ENCODE peak calls at places on chromosomes 12 and 14, in seven cellular contexts. V, K, Q, Y, N, D and C are unnamed samples.

GRCh38 chr14:21025374-21026151 is 702 bp upstream of the NDRG2 start:
- DNase-seq in V (no peak), K (no peak), Q (no peak), Y (no peak), N (no peak), D (no peak), C (no peak)

GRCh38 chr14:69592923-69593677 is 18.3 kb upstream of the SUSD6 start:
- DNase-seq in V (peak), K (no peak), Q (no peak), Y (no peak), N (no peak), D (peak), C (no peak)

GRCh38 chr12:110826592-110827200 is 20.1 kb upstream of the CCDC63 start:
- DNase-seq in V (peak), K (peak), Q (peak), Y (peak), N (peak), D (peak), C (peak)

GRCh38 chr12:57993834-57994233 is 52.5 kb downstream of the ATP23 start:
- DNase-seq in V (no peak), K (no peak), Q (no peak), Y (peak), N (no peak), D (no peak), C (no peak)

GRCh38 chr14:90758028-90758889 is 58.0 kb downstream of the TTC7B start:
- DNase-seq in V (peak), K (peak), Q (peak), Y (peak), N (peak), D (peak), C (peak)

GRCh38 chr12:851913-852312 is 97.6 kb downstream of the RAD52 start:
- DNase-seq in V (no peak), K (no peak), Q (no peak), Y (peak), N (no peak), D (peak), C (no peak)

GRCh38 chr14:81285250-81285649 is 64.5 kb upstream of the GTF2A1 start:
- DNase-seq in V (no peak), K (no peak), Q (no peak), Y (no peak), N (no peak), D (no peak), C (no peak)

GRCh38 chr12:130916251-130916911 is 37.3 kb upstream of the ADGRD1 start:
- DNase-seq in V (peak), K (peak), Q (no peak), Y (peak), N (peak), D (peak), C (peak)

GRCh38 chr12:76670776-76671175 is 93.1 kb upstream of the ZDHHC17 start:
- DNase-seq in V (no peak), K (no peak), Q (no peak), Y (peak), N (no peak), D (peak), C (no peak)

GRCh38 chr12:43462080-43462479 is 89.9 kb downstream of the ADAMTS20 start:
- DNase-seq in V (no peak), K (no peak), Q (no peak), Y (no peak), N (no peak), D (no peak), C (no peak)

GRCh38 chr12:110088936-110089335 is 35.2 kb upstream of the IFT81 start:
- DNase-seq in V (no peak), K (no peak), Q (no peak), Y (no peak), N (no peak), D (no peak), C (no peak)

GRCh38 chr12:22118206-22118605 is 72.2 kb downstream of the CMAS start:
- DNase-seq in V (no peak), K (no peak), Q (no peak), Y (no peak), N (no peak), D (no peak), C (no peak)

GRCh38 chr14:34069854-34070582 is 119.1 kb upstream of the EGLN3 start:
- DNase-seq in V (no peak), K (no peak), Q (no peak), Y (no peak), N (no peak), D (no peak), C (no peak)